ENCODE peak calls at places on chromosomes 1 and 21, in eight cellular contexts. Z is activated naive CD8-positive, alpha-beta T cell treated with anti-CD3 and anti-CD28 coated beads, Interleukin-2, amount 50 U/mL, for 24 hours; N is AG04450; G is SW480; F is astrocyte of the spinal cord; C is fibroblast of lung; K is CD8-positive, alpha-beta memory T cell; H is H54. L is an unnamed sample.

GRCh38 chr1:228060458-228061190 is 21.9 kb upstream of the ARF1 start:
- DNase-seq in C (peak; percentile 23), G (peak; percentile 39), Z (no peak), N (no peak), K (no peak), H (no peak), F (no peak), L (no peak)

GRCh38 chr1:19878637-19878985 is 3.6 kb upstream of the OTUD3 start:
- DNase-seq in Z (no peak), N (no peak), F (no peak), K (no peak), G (no peak), C (no peak), H (no peak), L (no peak)

GRCh38 chr1:204615881-204616280 is 69.7 kb downstream of the LRRN2 start:
- DNase-seq in F (no peak), G (no peak), K (no peak), Z (no peak), C (no peak), H (no peak), N (no peak), L (no peak)

GRCh38 chr1:19809044-19809750 is 5.9 kb downstream of the RNF186 start:
- DNase-seq in G (no peak), F (no peak), N (no peak), H (no peak), Z (no peak), C (no peak), K (no peak), L (no peak)

GRCh38 chr1:240219104-240219503 is 127.4 kb downstream of the FMN2 start:
- DNase-seq in Z (no peak), N (no peak), C (no peak), K (no peak), F (no peak), H (no peak), G (no peak), L (no peak)

GRCh38 chr1:223429313-223429731 is 36.1 kb downstream of the CCDC185 start:
- DNase-seq in K (no peak), G (no peak), H (no peak), C (peak; percentile 86), F (peak; percentile 13), Z (no peak), N (no peak), L (peak; percentile 52)

GRCh38 chr1:207072241-207072640 is 16.4 kb upstream of the C4BPB start:
- DNase-seq in H (no peak), F (no peak), Z (no peak), C (no peak), K (no peak), G (no peak), N (no peak), L (no peak)

GRCh38 chr1:7856345-7856744 is 3.5 kb upstream of the UTS2 start:
- DNase-seq in H (no peak), F (no peak), N (no peak), K (no peak), C (no peak), Z (no peak), G (no peak), L (no peak)

GRCh38 chr1:156461781-156462647 is 38.6 kb downstream of the MEF2D start:
- DNase-seq in F (no peak), K (no peak), N (no peak), Z (no peak), C (no peak), G (no peak), H (no peak), L (peak; percentile 78)

GRCh38 chr1:11746795-11747487 is 11.0 kb downstream of the AGTRAP start:
- DNase-seq in G (no peak), K (no peak), C (no peak), N (no peak), H (no peak), F (no peak), Z (no peak), L (no peak)

GRCh38 chr1:173222149-173223030 is 15.3 kb upstream of the TNFSF4 start:
- DNase-seq in Z (no peak), K (no peak), C (no peak), G (no peak), F (no peak), H (no peak), N (no peak), L (no peak)

GRCh38 chr1:152179566-152179965 is 20.5 kb upstream of the RPTN start:
- DNase-seq in F (no peak), G (no peak), N (no peak), C (no peak), K (no peak), Z (no peak), H (no peak), L (no peak)

GRCh38 chr1:68065766-68066165 is 15.3 kb upstream of the DIRAS3 start:
- DNase-seq in C (no peak), H (no peak), Z (no peak), G (no peak), K (no peak), F (no peak), N (no peak), L (no peak)

GRCh38 chr1:65626003-65626402 is 166.7 kb upstream of the PDE4B start:
- DNase-seq in Z (no peak), H (no peak), C (no peak), G (no peak), K (no peak), N (no peak), F (no peak), L (no peak)

GRCh38 chr21:46562472-46562871 is 42.4 kb downstream of the S100B start:
- DNase-seq in G (no peak), H (no peak), C (no peak), F (no peak), Z (no peak), K (no peak), N (no peak), L (no peak)